ENCODE peak calls at places on chromosomes 4 and X, in nine cellular contexts. W is mucosa of descending colon, O is neural crest cell, C is A549, N is OCI-LY7, I is mammary epithelial cell, D is astrocyte of the spinal cord, Y is uterus, T is endothelial cell. F is an unnamed sample.

GRCh38 chrX:71618787-71619186 is 476 bp upstream of the CXCR3 start:
- DNase-seq in W (no peak), C (no peak), Y (no peak), O (no peak), I (no peak), N (no peak), T (no peak), D (no peak), F (no peak)

GRCh38 chr4:37758226-37758625 is 68.3 kb upstream of the PGM2 start:
- DNase-seq in C (no peak), I (peak; percentile 76), N (peak; percentile 13), W (no peak), Y (peak; percentile 43), O (no peak), T (no peak), D (peak; percentile 41), F (no peak)

GRCh38 chr4:157996598-157996997 is 176.2 kb downstream of the GASK1B start:
- DNase-seq in C (no peak), Y (no peak), N (no peak), D (no peak), O (no peak), I (no peak), W (no peak), T (no peak), F (no peak)

GRCh38 chrX:10049246-10049645 is 82.1 kb downstream of the CLDN34 start:
- DNase-seq in C (no peak), T (no peak), D (no peak), O (no peak), I (no peak), N (no peak), W (no peak), Y (no peak), F (no peak)

GRCh38 chr4:173370130-173370476 is 651 bp upstream of the SAP30 start:
- DNase-seq in T (peak; percentile 40), D (no peak), W (no peak), O (no peak), Y (peak; percentile 65), C (no peak), I (no peak), N (peak; percentile 77), F (no peak)

GRCh38 chr4:40886931-40887330 is 137.2 kb downstream of the NSUN7 start:
- DNase-seq in W (no peak), C (no peak), N (no peak), I (no peak), D (peak; percentile 15), O (no peak), Y (no peak), T (no peak), F (no peak)

GRCh38 chr4:3420606-3420955 is 21.2 kb upstream of the HGFAC start:
- DNase-seq in O (no peak), Y (no peak), D (no peak), T (no peak), I (no peak), W (no peak), N (no peak), C (no peak), F (no peak)

GRCh38 chr4:62131049-62131448 is 930.9 kb downstream of the ADGRL3 start:
- DNase-seq in N (no peak), Y (no peak), D (no peak), W (no peak), I (no peak), T (no peak), O (no peak), C (no peak), F (no peak)

GRCh38 chr4:108821056-108821925 is 58.4 kb upstream of the ETNPPL start:
- DNase-seq in W (no peak), O (no peak), T (no peak), C (no peak), N (no peak), I (peak; percentile 32), Y (no peak), D (no peak), F (no peak)

GRCh38 chr4:163493643-163494359 is 689 bp upstream of the TMA16 start:
- DNase-seq in C (peak; percentile 16), T (no peak), I (no peak), O (no peak), N (peak; percentile 78), Y (no peak), D (no peak), W (peak; percentile 50), F (peak; percentile 4)

GRCh38 chr4:123524958-123525628 is 128.5 kb downstream of the SPRY1 start:
- DNase-seq in I (no peak), D (peak; percentile 15), O (no peak), T (no peak), Y (no peak), N (no peak), C (peak; percentile 26), W (no peak), F (no peak)

GRCh38 chr4:82044141-82044993 is 329.4 kb downstream of the HNRNPD start:
- DNase-seq in N (no peak), C (peak; percentile 18), Y (peak; percentile 39), T (peak; percentile 33), I (peak; percentile 77), D (peak; percentile 53), O (peak; percentile 64), W (peak; percentile 65), F (peak; percentile 85)

GRCh38 chr4:141376769-141377168 is 156.1 kb downstream of the ZNF330 start:
- DNase-seq in I (no peak), C (no peak), D (no peak), O (no peak), Y (no peak), W (no peak), T (no peak), N (no peak), F (no peak)

GRCh38 chr4:141371206-141371605 is 150.5 kb downstream of the ZNF330 start:
- DNase-seq in C (no peak), D (no peak), W (no peak), N (no peak), I (no peak), O (no peak), T (no peak), Y (no peak), F (no peak)

DNA sequence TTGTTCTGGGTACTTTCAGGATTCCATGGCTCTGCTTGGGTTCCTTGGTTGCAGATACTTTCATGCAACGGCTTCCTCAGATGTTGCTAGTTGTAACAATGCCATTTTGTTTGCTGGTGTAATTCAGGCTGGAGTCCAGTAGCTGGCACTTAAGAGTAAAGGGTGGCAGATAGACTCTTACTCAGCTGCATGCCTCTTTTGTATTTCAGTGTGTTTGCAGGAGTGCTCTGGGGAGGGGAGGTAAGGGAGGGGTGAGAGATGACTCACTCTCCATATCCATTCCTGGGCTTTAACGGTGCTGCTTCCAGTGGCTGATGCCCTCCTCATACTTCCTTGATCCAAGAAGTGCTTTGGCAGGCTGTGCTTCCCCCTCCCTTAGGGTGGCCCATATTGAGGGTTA is 155.2 kb downstream of the ZNF330 start:
- DNase-seq in I (peak; percentile 83), W (no peak), O (no peak), T (no peak), N (no peak), Y (no peak), C (peak; percentile 87), D (peak; percentile 81), F (peak; percentile 63)
- TF ChIP-seq CTCF in I (peak; percentile 99), W (no peak), O (no peak), T (no peak), N (no peak), Y (no peak), C (peak; percentile 52), D (peak; percentile 63), F (peak; percentile 12)

DNA sequence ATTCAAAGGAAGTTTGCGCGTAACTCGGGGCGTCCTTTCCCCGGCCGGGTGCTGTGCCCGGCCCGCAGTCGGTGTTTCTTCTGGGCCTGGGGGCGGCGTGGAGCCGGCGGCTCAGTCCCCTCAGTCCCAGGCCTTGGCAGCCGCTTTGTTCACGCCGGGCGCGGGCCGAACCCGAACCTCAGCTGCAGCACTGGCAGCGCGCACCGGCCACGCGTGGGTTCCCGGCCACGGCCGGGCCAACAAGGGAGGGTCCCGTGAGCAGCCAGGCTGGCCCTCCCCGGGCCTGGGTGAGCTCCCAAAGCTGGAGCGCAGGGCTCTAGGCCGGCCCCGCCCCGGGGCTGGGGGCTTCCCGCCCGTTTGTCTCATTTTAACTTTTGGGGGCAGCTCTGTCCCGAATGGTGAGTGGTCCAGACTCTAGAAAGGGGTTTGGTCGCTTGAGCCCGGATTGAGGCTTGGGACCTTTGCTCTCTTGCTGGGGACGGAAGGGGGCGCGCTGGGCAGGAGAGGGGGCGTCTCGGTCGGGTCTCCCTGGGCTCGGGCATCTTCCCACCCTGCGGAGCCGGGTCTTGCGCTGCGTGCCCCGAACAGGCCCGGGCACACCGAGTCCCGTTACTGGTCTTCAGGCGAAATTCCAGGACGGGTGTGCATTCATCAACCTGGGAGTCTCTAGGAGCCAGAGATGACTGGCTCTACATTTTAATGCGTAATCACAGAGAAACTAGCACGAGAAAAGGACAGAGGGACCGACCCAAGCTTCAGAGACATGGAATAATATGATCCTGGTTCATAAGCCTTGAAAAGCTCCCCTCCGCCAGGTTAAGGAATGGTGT is 177.1 kb downstream of the CBR4 start:
- DNase-seq in W (peak; percentile 28), Y (peak; percentile 62), C (no peak), O (peak; percentile 46), T (peak; percentile 35), I (peak; percentile 69), N (no peak), D (peak; percentile 45), F (peak; percentile 17)
- TF ChIP-seq CTCF in W (no peak), Y (no peak), C (peak; percentile 26), O (peak; percentile 27), T (no peak), I (peak; percentile 35), N (no peak), D (peak; percentile 52), F (no peak)

GRCh38 chr4:188904617-188905016 is 765.4 kb downstream of the TRIML1 start:
- DNase-seq in D (no peak), C (no peak), O (no peak), W (no peak), Y (no peak), I (no peak), T (no peak), N (no peak), F (no peak)

GRCh38 chr4:188905248-188905647 is 766.0 kb downstream of the TRIML1 start:
- DNase-seq in D (no peak), I (no peak), W (no peak), T (no peak), Y (no peak), N (no peak), O (no peak), C (no peak), F (no peak)

DNA sequence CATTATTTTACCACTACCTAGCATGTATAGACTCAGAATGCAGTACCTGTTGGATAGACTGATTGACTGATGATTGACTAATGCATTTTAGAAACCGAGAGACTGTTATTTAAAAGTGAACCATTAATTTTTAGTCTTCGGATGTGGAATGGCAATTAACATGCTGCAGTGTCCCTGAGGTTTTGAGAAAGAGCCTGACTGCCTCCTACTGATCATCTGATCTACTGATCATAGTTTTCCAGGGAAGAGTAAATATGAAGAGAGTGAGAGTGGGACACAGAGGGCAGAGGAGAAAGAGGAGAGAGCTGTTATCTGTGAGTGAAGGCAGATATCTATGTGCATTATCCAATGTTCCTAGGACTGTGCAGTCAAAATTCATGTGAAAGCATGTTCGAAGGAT is 764.8 kb downstream of the TRIML1 start:
- DNase-seq in N (no peak), Y (no peak), I (no peak), C (no peak), D (no peak), O (no peak), W (no peak), T (no peak), F (no peak)
- TF ChIP-seq CTCF in N (no peak), Y (no peak), I (no peak), C (no peak), D (no peak), O (no peak), W (no peak), T (no peak), F (no peak)

GRCh38 chr4:33650036-33650435 is 2594.3 kb downstream of the ARAP2 start:
- DNase-seq in I (no peak), C (no peak), D (no peak), O (no peak), T (no peak), N (no peak), Y (no peak), W (no peak), F (no peak)

GRCh38 chr4:33649015-33649414 is 2595.3 kb downstream of the ARAP2 start:
- DNase-seq in Y (no peak), I (peak; percentile 1), W (no peak), O (no peak), C (peak; percentile 26), D (peak; percentile 29), N (no peak), T (peak; percentile 10), F (no peak)
- TF ChIP-seq CTCF in Y (no peak), I (peak; percentile 50), W (no peak), O (peak; percentile 57), C (no peak), D (peak; percentile 65), N (peak; percentile 14), T (peak; percentile 10), F (no peak)